ENCODE peak calls at places on chromosomes 11 and 22, in five cellular contexts. W, G, J, Q and D are unnamed samples.

GRCh38 chr22:45318168-45318557 is 8.4 kb downstream of the FAM118A start:
- DNase-seq in W (no peak), G (peak; percentile 97), Q (no peak), J (no peak), D (no peak)

GRCh38 chr22:35611200-35611890 is 5.8 kb downstream of the MB start:
- DNase-seq in W (no peak), G (no peak), J (no peak), Q (no peak), D (no peak)

GRCh38 chr11:75200051-75200450 is 40.5 kb upstream of the TPBGL start:
- DNase-seq in Q (no peak), G (no peak), W (no peak), J (no peak), D (no peak)

GRCh38 chr22:22554324-22555284 is 4.5 kb downstream of the PRAME start:
- DNase-seq in W (no peak), J (no peak), Q (no peak), G (no peak), D (peak; percentile 36)

GRCh38 chr11:61897387-61898246 is 6.3 kb upstream of the FADS3 start:
- DNase-seq in G (peak; percentile 53), J (peak; percentile 74), W (peak; percentile 89), Q (peak; percentile 98), D (peak; percentile 74)

GRCh38 chr22:37282385-37282677 is at the start of gene CYTH4:
- DNase-seq in W (no peak), J (no peak), Q (no peak), G (no peak), D (peak; percentile 26)

GRCh38 chr11:12723410-12724297 is 49.4 kb downstream of the TEAD1 start:
- DNase-seq in W (no peak), Q (no peak), J (no peak), G (peak; percentile 45), D (peak; percentile 97)

GRCh38 chr22:37675930-37676571 is 615 bp downstream of the LGALS1 start:
- DNase-seq in W (no peak), G (no peak), Q (peak; percentile 53), J (no peak), D (no peak)

GRCh38 chr22:40203568-40203967 is 25.8 kb downstream of the TNRC6B start:
- DNase-seq in J (no peak), W (no peak), G (peak; percentile 38), Q (no peak), D (no peak)

GRCh38 chr11:11022126-11022730 is 164.4 kb upstream of the ZBED5 start:
- DNase-seq in G (peak; percentile 24), J (no peak), W (no peak), Q (no peak), D (peak; percentile 58)

GRCh38 chr11:117197516-117198456 is 1.4 kb upstream of the TAGLN start:
- DNase-seq in Q (peak; percentile 94), J (no peak), W (peak; percentile 87), G (peak; percentile 32), D (no peak)
- H3K27ac ChIP-seq in Q (peak overlapping the region; percentile 24), J (peak overlapping the region; percentile 42), W (no peak overlapping the region), G (peak overlapping the region; percentile 98), D (peak overlapping the region; percentile 88)

DNA sequence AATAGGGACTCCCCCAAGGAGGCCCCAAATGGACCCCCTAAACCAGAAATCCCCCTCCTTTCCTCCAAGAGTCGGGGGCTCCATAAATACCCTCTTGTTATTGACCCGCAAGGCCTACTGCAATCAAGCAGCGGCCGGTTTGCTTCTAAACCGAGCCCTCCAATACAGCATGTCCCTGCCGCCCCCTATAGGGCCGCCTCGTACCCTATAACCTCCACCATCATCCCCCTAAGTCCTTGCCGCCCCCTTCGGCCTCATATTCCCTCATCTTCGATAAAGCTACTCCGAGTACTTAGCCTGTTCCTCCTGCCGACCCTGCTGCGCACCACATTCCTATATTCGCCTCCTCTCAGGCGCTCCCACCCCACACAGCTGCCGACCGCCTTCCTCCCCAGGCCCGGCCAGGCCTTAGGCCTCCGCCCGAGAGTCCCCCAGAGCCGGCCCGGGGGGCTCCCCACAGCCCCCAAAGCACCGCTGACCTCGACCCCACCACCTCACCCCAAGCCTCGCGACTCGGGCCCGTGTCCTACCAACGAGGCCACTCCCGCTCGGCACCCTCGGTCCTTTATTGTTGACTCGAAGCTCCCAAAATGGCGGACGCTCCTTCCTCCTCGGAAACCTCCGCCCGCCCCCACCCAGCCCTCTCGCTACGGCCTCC is 478 bp downstream of the DDX6 start:
- DNase-seq in J (peak; percentile 53), Q (peak; percentile 76), W (peak; percentile 66), G (peak; percentile 56), D (peak; percentile 21)
- H3K14ac ChIP-seq in J (peak overlapping the region; percentile 97), Q (no peak overlapping the region), W (peak overlapping the region; percentile 100), G (peak overlapping the region; percentile 100), D (peak overlapping the region; percentile 100)

GRCh38 chr11:67468509-67468834 is 579 bp downstream of the TMEM134 start:
- DNase-seq in W (no peak), J (no peak), Q (no peak), G (no peak), D (peak; percentile 25)
- H2AK5ac ChIP-seq in W (no peak overlapping the region), J (peak overlapping the region; percentile 96), Q (no peak overlapping the region), G (peak overlapping the region; percentile 86), D (peak overlapping the region; percentile 67)

GRCh38 chr22:29798318-29798717 is 31.1 kb downstream of the UQCR10 start:
- DNase-seq in G (no peak), Q (no peak), W (no peak), J (no peak), D (no peak)
- H3K27ac ChIP-seq in G (peak overlapping the region; percentile 86), Q (no peak overlapping the region), W (no peak overlapping the region), J (no peak overlapping the region), D (peak overlapping the region; percentile 94)

DNA sequence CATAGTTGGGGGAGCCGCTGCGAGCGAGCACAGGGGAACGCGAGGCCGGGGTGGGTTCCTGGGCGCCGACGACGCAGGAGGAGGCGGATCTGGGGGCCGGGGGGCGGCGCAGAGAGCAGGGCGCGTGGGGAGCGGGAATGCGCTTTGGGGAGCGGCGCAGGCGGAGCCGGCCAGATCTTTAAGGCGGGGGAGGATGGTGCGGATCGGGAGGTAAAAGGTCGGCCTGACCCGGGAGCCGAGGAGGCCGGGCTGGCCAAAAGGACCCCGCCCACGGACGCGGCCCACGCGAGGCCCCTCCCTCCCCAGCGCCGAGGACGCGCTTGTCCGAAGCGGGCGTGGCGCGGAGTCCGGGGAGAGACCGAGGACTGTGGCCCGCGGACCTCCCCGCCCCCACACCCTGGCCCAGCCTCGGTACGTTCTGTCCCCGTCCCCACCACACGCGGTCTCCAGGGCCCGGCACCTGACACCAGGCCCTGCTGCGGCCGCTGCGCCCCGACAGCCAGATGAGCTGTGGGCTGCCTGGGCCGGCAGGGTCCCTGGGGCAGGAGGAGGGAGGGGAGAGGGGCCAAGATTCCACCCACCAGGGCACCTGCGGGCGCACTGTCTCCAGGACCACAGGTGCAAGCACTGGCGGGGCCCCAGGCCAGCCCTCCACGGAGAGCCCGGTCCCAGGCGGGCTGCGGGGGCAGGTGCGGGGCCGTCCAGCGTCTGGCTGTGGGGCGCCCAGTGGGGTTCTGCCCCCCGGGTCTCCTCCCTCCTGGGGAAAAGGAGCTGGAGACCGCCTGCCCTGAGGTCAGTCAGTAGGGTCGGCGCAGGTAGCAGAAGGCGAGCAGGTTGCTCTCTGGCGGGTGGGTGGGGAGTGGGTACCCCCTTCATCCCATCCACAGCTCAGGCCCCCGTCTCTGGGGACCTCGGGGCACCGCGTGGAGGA is 10.9 kb downstream of the PIM3 start:
- DNase-seq in J (no peak), W (peak; percentile 47), G (no peak), Q (peak; percentile 62), D (peak; percentile 29)
- H3K14ac ChIP-seq in J (peak overlapping the region; percentile 94), W (no peak overlapping the region), G (peak overlapping the region; percentile 69), Q (no peak overlapping the region), D (no peak overlapping the region)

GRCh38 chr11:3091081-3091845 is 34.0 kb upstream of the CARS1 start:
- DNase-seq in G (no peak), J (no peak), W (no peak), Q (no peak), D (no peak)

GRCh38 chr11:3094223-3094824 is 37.1 kb upstream of the CARS1 start:
- DNase-seq in G (no peak), Q (peak; percentile 38), W (no peak), J (no peak), D (no peak)

GRCh38 chr11:3093281-3094191 is 36.3 kb upstream of the CARS1 start:
- DNase-seq in G (no peak), J (no peak), W (peak; percentile 71), Q (no peak), D (no peak)

GRCh38 chr11:3091846-3092602 is 34.8 kb upstream of the CARS1 start:
- DNase-seq in G (peak; percentile 44), W (peak; percentile 97), J (peak; percentile 70), Q (peak; percentile 98), D (peak; percentile 78)

GRCh38 chr11:3092603-3093141 is 35.4 kb upstream of the CARS1 start:
- DNase-seq in Q (peak; percentile 43), W (no peak), J (no peak), G (no peak), D (no peak)
- H2AK5ac ChIP-seq in Q (no peak overlapping the region), W (no peak overlapping the region), J (peak overlapping the region; percentile 87), G (no peak overlapping the region), D (no peak overlapping the region)

GRCh38 chr11:41789376-41789775 is 329.9 kb upstream of the LRRC4C start:
- DNase-seq in Q (no peak), G (no peak), W (no peak), J (no peak), D (no peak)

GRCh38 chr11:41784513-41785335 is 325.3 kb upstream of the LRRC4C start:
- DNase-seq in W (no peak), G (no peak), Q (no peak), J (no peak), D (no peak)

GRCh38 chr11:41781441-41781840 is 322.0 kb upstream of the LRRC4C start:
- DNase-seq in W (no peak), J (no peak), Q (no peak), G (no peak), D (no peak)

GRCh38 chr11:41788177-41788576 is 328.7 kb upstream of the LRRC4C start:
- DNase-seq in G (no peak), Q (no peak), W (no peak), J (no peak), D (no peak)

DNA sequence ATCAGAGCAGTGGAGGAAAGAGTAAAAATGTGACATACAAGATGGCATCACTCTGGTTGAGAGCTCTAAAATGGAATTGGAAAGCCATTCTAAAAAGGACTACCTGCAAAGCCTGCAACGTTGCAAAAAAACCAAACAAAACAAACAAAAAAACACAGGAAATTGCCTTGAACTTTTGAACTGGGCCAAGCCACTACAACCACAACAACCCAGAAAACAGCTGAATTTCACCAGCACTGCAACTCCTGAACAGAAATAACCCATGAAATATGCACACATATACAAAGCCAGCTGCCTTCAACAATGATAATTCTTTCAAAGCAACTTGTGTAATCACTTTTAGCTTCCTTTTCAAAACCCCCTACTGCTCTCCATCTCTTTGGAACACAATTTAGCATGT is 326.6 kb upstream of the LRRC4C start:
- DNase-seq in G (no peak), J (no peak), Q (no peak), W (no peak), D (no peak)
- H3K27ac ChIP-seq in G (no peak overlapping the region), J (no peak overlapping the region), Q (no peak overlapping the region), W (no peak overlapping the region), D (no peak overlapping the region)

DNA sequence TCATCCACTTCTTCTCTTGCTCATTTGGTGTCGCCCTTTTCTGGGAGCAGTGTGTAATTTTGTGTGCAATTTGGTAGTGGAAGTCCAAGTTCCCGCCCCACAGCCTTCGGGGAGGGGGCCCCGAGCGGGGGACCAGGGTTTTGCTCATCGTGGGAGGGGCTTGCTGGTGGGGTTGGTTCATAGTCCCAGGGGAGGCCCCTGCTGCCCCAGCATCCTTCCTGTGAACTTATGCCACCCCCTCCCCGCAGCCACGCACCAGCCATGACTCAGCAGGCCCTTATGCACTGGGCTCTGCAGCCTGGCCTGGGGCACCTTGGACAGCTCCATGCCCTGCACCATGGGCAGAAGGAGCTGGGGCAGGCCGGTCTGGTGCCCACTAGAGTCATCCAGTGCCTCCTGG is 1183.6 kb downstream of the BRD1 start:
- DNase-seq in W (no peak), Q (no peak), J (no peak), G (no peak), D (no peak)
- H3K14ac ChIP-seq in W (no peak overlapping the region), Q (no peak overlapping the region), J (no peak overlapping the region), G (no peak overlapping the region), D (no peak overlapping the region)